ENCODE peak calls at places on chromosomes 1 and 21, in four cellular contexts. M is tibial artery, F is left lung, G is dorsolateral prefrontal cortex. Z is an unnamed sample.
A peak's percentile ranks its signal among the peaks of the same experiment; 100 is the strongest.

GRCh38 chr1:224894915-224895314 is 34.6 kb upstream of the DNAH14 start:
- DNase-seq in G (no peak), F (no peak), M (no peak), Z (no peak)

GRCh38 chr1:65232402-65233122 is 76.8 kb upstream of the DNAJC6 start:
- DNase-seq in G (no peak), M (no peak), F (no peak), Z (no peak)

GRCh38 chr1:175555266-175555665 is 188.1 kb downstream of the TNR start:
- DNase-seq in F (no peak), M (no peak), G (peak; percentile 70), Z (no peak)

GRCh38 chr21:41786521-41786987 is 19.7 kb upstream of the RIPK4 start:
- DNase-seq in M (no peak), F (no peak), G (no peak), Z (no peak)

GRCh38 chr1:26278835-26279597 is 870 bp upstream of the SH3BGRL3 start:
- DNase-seq in M (peak; percentile 65), F (no peak), G (no peak), Z (no peak)

GRCh38 chr1:234199476-234200127 is 173.7 kb upstream of the COA6 start:
- DNase-seq in G (no peak), M (no peak), F (no peak), Z (no peak)

GRCh38 chr1:42369471-42369870 is 11.1 kb upstream of the RIMKLA start:
- DNase-seq in G (no peak), M (no peak), F (no peak), Z (no peak)

GRCh38 chr1:66147226-66147625 is 354.5 kb downstream of the PDE4B start:
- DNase-seq in F (no peak), G (no peak), M (no peak), Z (no peak)

GRCh38 chr1:74193908-74194307 is 4.1 kb downstream of the LRRIQ3 start:
- DNase-seq in G (no peak), M (no peak), F (no peak), Z (no peak)

GRCh38 chr1:61741682-61742619 is at the start of gene PATJ:
- DNase-seq in G (peak; percentile 37), F (peak; percentile 89), M (peak; percentile 46), Z (no peak)

GRCh38 chr1:81604982-81605381 is 195.8 kb upstream of the ADGRL2 start:
- DNase-seq in F (no peak), G (no peak), M (no peak), Z (no peak)

GRCh38 chr1:3796215-3797193 is at the start of gene LRRC47:
- DNase-seq in G (peak; percentile 96), M (peak; percentile 93), F (peak; percentile 100), Z (peak; percentile 74)

GRCh38 chr1:117336087-117336817 is 31.0 kb upstream of the MAN1A2 start:
- DNase-seq in F (no peak), G (peak; percentile 59), M (no peak), Z (no peak)

GRCh38 chr1:176989023-176989422 is 175.5 kb downstream of the ASTN1 start:
- DNase-seq in G (no peak), F (no peak), M (no peak), Z (no peak)

GRCh38 chr1:7042322-7043231 is 257.3 kb downstream of the CAMTA1 start:
- DNase-seq in M (no peak), G (peak; percentile 31), F (no peak), Z (no peak)

GRCh38 chr1:207691814-207692213 is 46.9 kb downstream of the CR1L start:
- DNase-seq in G (no peak), M (no peak), F (no peak), Z (no peak)

GRCh38 chr1:11157394-11157793 is 31.8 kb upstream of the ANGPTL7 start:
- DNase-seq in F (no peak), G (peak; percentile 12), M (no peak), Z (no peak)

GRCh38 chr1:20211511-20211931 is 25.2 kb upstream of the PLA2G2C start:
- DNase-seq in M (no peak), G (no peak), F (no peak), Z (no peak)

GRCh38 chr1:6208723-6209660 is 3.1 kb downstream of the RNF207 start:
- DNase-seq in F (peak; percentile 83), G (peak; percentile 42), M (no peak), Z (no peak)

GRCh38 chr21:36563301-36563926 is 83.5 kb upstream of the CLDN14 start:
- DNase-seq in F (no peak), M (no peak), G (no peak), Z (no peak)

GRCh38 chr1:87436534-87436933 is 107.9 kb downstream of the LMO4 start:
- DNase-seq in G (no peak), M (no peak), F (no peak), Z (no peak)

GRCh38 chr1:172641492-172641891 is 17.4 kb upstream of the FASLG start:
- DNase-seq in M (no peak), F (no peak), G (no peak), Z (no peak)

GRCh38 chr1:61569212-61569621 is 155.7 kb downstream of the TM2D1 start:
- DNase-seq in F (no peak), M (no peak), G (no peak), Z (no peak)

GRCh38 chr1:169487153-169487552 is 1.4 kb upstream of the SLC19A2 start:
- DNase-seq in F (no peak), M (no peak), G (no peak), Z (no peak)

GRCh38 chr1:26168410-26169167 is at the start of gene C1orf232:
- DNase-seq in F (peak; percentile 32), G (no peak), M (no peak), Z (no peak)

GRCh38 chr1:227622739-227623475 is 59.6 kb downstream of the ZNF678 start:
- DNase-seq in F (no peak), G (no peak), M (no peak), Z (no peak)

GRCh38 chr1:46533179-46533864 is 18.1 kb downstream of the KNCN start:
- DNase-seq in G (no peak), F (peak; percentile 83), M (no peak), Z (no peak)

GRCh38 chr1:204358605-204359004 is 1.1 kb downstream of the PLEKHA6 start:
- DNase-seq in F (no peak), M (no peak), G (no peak), Z (no peak)

GRCh38 chr1:29520571-29521437 is 284.5 kb downstream of the PTPRU start:
- DNase-seq in F (no peak), G (no peak), M (peak; percentile 6), Z (no peak)

GRCh38 chr1:32182060-32182459 is 2.6 kb downstream of the TXLNA start:
- DNase-seq in M (no peak), G (no peak), F (no peak), Z (no peak)

GRCh38 chr1:245458234-245458633 is 303.4 kb downstream of the KIF26B start:
- DNase-seq in F (no peak), G (no peak), M (no peak), Z (no peak)

GRCh38 chr21:25370311-25370744 is 237.0 kb downstream of the MRPL39 start:
- DNase-seq in F (no peak), G (no peak), M (no peak), Z (no peak)

GRCh38 chr1:209080170-209080781 is 503.2 kb upstream of the CAMK1G start:
- DNase-seq in M (no peak), F (no peak), G (no peak), Z (no peak)

GRCh38 chr21:38534591-38534990 is 36.3 kb upstream of the ERG start:
- DNase-seq in F (no peak), G (no peak), M (no peak), Z (no peak)

GRCh38 chr1:159040206-159040605 is 30.5 kb downstream of the IFI16 start:
- DNase-seq in F (no peak), M (no peak), G (no peak), Z (no peak)

DNA sequence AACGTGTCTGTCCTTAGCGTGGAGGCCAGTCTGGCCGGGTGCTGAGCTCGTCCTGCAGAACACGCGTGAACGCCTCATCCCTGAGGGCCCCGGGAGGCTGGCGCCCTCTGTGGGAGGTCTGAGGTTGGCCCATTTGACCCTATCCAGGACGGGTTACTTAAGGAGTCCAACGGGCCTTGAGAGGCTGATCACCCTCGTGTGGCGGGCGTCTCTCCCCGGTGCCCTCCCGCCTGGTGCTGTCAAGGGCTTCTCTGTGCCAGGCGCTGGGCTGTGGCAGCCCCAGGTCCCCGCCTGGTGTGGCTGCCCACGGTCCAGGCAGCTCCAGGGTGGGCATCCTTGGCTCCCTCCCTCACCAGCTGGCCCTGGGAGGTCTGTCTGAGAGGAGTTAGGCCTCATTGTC is 9.7 kb downstream of the SKI start:
- DNase-seq in G (no peak), M (no peak), F (no peak), Z (no peak)
- TF ChIP-seq CTCF in G (peak; percentile 44), M (peak; percentile 28), F (no peak), Z (no peak)

DNA sequence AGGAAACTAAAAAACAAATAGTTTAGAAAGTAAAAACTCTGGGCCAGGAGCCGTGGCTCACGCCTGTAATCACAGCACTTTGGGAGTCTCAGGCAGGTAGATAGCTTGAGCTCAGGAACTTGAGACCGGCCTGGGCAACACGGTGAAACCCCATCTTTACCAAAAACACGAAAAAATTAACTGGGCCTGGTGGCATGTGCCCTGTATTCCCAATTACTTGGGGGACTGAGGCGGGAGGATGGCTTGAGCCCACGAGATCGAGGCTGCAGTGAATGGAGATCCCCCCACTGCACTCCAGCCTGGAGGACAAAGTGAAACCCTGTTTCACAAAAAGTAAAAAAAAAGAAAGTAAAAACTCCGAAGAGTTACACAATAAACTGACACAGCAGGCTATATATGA is 10.7 kb downstream of the CEP170 start:
- DNase-seq in M (no peak), F (no peak), G (no peak), Z (no peak)
- H3K4me3 ChIP-seq in M (no peak overlapping the region), F (no peak overlapping the region), G (no peak overlapping the region), Z (peak overlapping the region; percentile 41)

GRCh38 chr1:91406773-91407389 is 2.2 kb upstream of the HFM1 start:
- DNase-seq in G (no peak), M (no peak), F (no peak), Z (no peak)
- TF ChIP-seq CTCF in G (no peak), M (no peak), F (no peak), Z (peak; percentile 45)

GRCh38 chr1:33305016-33305415 is 15.9 kb downstream of the A3GALT2 start:
- DNase-seq in M (no peak), F (no peak), G (no peak), Z (no peak)

GRCh38 chr1:33299461-33300155 is 21.3 kb downstream of the A3GALT2 start:
- DNase-seq in G (no peak), M (peak; percentile 18), F (no peak), Z (no peak)

GRCh38 chr1:33301273-33301984 is 19.5 kb downstream of the A3GALT2 start:
- DNase-seq in G (no peak), M (peak; percentile 49), F (no peak), Z (no peak)

GRCh38 chr1:33300673-33301072 is 20.2 kb downstream of the A3GALT2 start:
- DNase-seq in F (no peak), M (peak; percentile 79), G (peak; percentile 39), Z (no peak)

DNA sequence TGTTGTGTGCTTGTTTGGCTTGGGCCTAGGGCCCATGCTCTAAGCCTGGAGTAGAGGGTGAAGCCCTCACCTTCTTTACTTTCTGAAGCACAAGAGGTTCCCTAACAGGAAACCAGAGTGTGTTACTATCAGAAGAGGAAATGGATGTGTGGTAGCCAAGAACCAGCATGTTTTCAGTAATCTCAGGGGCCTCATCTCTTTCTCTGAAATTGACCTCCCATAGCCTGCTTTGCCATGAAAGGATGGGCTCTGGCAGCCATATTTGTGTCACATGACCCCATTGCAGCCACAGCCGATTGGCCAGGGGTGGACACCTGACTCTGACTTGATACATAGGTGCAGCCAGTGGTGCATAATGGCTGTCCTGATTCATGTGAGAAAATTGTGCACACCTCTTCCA is 18.6 kb downstream of the A3GALT2 start:
- DNase-seq in M (no peak), G (no peak), F (no peak), Z (no peak)
- H3K4me3 ChIP-seq in M (no peak overlapping the region), G (no peak overlapping the region), F (no peak overlapping the region), Z (no peak overlapping the region)

GRCh38 chr21:34243562-34243961 is 120.2 kb upstream of the KCNE2 start:
- DNase-seq in M (no peak), F (no peak), G (no peak), Z (no peak)
- TF ChIP-seq CTCF in M (no peak), F (peak; percentile 29), G (peak; percentile 25), Z (peak; percentile 63)

Z was measured in GM12864.